ENCODE peak calls at places on chromosome 20, in six cellular contexts. B, K, R, S, I and X are unnamed samples.

GRCh38 chr20:53216478-53216855 is 244.3 kb downstream of the TSHZ2 start:
- DNase-seq in B (no peak), K (no peak), R (no peak), S (no peak), I (no peak), X (no peak)

GRCh38 chr20:49501917-49502316 is 19.4 kb upstream of the KCNB1 start:
- DNase-seq in B (peak; percentile 26), K (peak; percentile 12), R (no peak), S (no peak), I (peak; percentile 82), X (no peak)

GRCh38 chr20:1108437-1108920 is 9.9 kb upstream of the PSMF1 start:
- DNase-seq in B (peak; percentile 23), K (peak; percentile 52), R (peak; percentile 70), S (peak; percentile 82), I (peak; percentile 62), X (peak; percentile 37)

GRCh38 chr20:13468166-13468565 is 170.6 kb downstream of the TASP1 start:
- DNase-seq in B (no peak), K (no peak), R (no peak), S (no peak), I (no peak), X (no peak)

GRCh38 chr20:59749293-59749680 is 144.9 kb downstream of the PHACTR3 start:
- DNase-seq in B (peak; percentile 53), K (no peak), R (no peak), S (no peak), I (no peak), X (no peak)

GRCh38 chr20:19973920-19974620 is 43.1 kb upstream of the NAA20 start:
- DNase-seq in B (peak; percentile 81), K (peak; percentile 87), R (no peak), S (no peak), I (no peak), X (no peak)

GRCh38 chr20:34415079-34415478 is 52.0 kb downstream of the ITCH start:
- DNase-seq in B (no peak), K (no peak), R (no peak), S (no peak), I (no peak), X (no peak)

GRCh38 chr20:9617940-9618339 is 103.5 kb downstream of the LAMP5 start:
- DNase-seq in B (peak; percentile 22), K (peak; percentile 18), R (no peak), S (no peak), I (peak; percentile 65), X (no peak)

GRCh38 chr20:20864346-20865096 is 152.1 kb upstream of the RALGAPA2 start:
- DNase-seq in B (no peak), K (no peak), R (no peak), S (no peak), I (peak; percentile 65), X (peak; percentile 39)

GRCh38 chr20:58956078-58956477 is 25.0 kb upstream of the NELFCD start:
- DNase-seq in B (no peak), K (no peak), R (no peak), S (no peak), I (no peak), X (no peak)

GRCh38 chr20:15930324-15931305 is 642.6 kb downstream of the KIF16B start:
- DNase-seq in B (peak; percentile 39), K (peak; percentile 25), R (no peak), S (no peak), I (peak; percentile 64), X (peak; percentile 26)

GRCh38 chr20:20657092-20657491 is 55.4 kb downstream of the RALGAPA2 start:
- DNase-seq in B (no peak), K (no peak), R (no peak), S (no peak), I (no peak), X (no peak)

GRCh38 chr20:24277196-24277595 is 192.2 kb upstream of the SYNDIG1 start:
- DNase-seq in B (no peak), K (no peak), R (no peak), S (no peak), I (peak; percentile 55), X (no peak)

GRCh38 chr20:18240997-18241396 is 47.3 kb upstream of the ZNF133 start:
- DNase-seq in B (no peak), K (no peak), R (no peak), S (no peak), I (no peak), X (no peak)

GRCh38 chr20:43695571-43695970 is 28.7 kb downstream of the MYBL2 start:
- DNase-seq in B (no peak), K (no peak), R (no peak), S (no peak), I (no peak), X (no peak)

GRCh38 chr20:13649548-13649947 is 10.8 kb upstream of the TASP1 start:
- DNase-seq in B (no peak), K (peak; percentile 25), R (peak; percentile 42), S (peak; percentile 51), I (no peak), X (no peak)

GRCh38 chr20:25584905-25585704 is at the start of gene NINL:
- DNase-seq in B (peak; percentile 48), K (peak; percentile 73), R (peak; percentile 89), S (peak; percentile 89), I (peak; percentile 88), X (peak; percentile 78)

GRCh38 chr20:50077818-50078601 is 34.9 kb downstream of the UBE2V1 start:
- DNase-seq in B (no peak), K (no peak), R (no peak), S (no peak), I (no peak), X (no peak)

GRCh38 chr20:59123677-59124060 is 40.0 kb upstream of the ZNF831 start:
- DNase-seq in B (no peak), K (no peak), R (no peak), S (no peak), I (no peak), X (no peak)

GRCh38 chr20:2617099-2617714 is 35.2 kb upstream of the NOP56 start:
- DNase-seq in B (no peak), K (no peak), R (no peak), S (no peak), I (no peak), X (no peak)

GRCh38 chr20:22931653-22932052 is 103.5 kb upstream of the SSTR4 start:
- DNase-seq in B (no peak), K (no peak), R (no peak), S (no peak), I (no peak), X (no peak)

GRCh38 chr20:24027229-24027628 is 38.6 kb upstream of the GGTLC1 start:
- DNase-seq in B (no peak), K (no peak), R (no peak), S (no peak), I (no peak), X (no peak)

GRCh38 chr20:46757754-46758678 is 48.6 kb downstream of the SLC2A10 start:
- DNase-seq in B (peak; percentile 60), K (peak; percentile 62), R (peak; percentile 66), S (peak; percentile 84), I (peak; percentile 66), X (peak; percentile 67)

GRCh38 chr20:10093087-10093591 is 58.4 kb downstream of the ANKEF1 start:
- DNase-seq in B (peak; percentile 57), K (peak; percentile 28), R (no peak), S (no peak), I (peak; percentile 78), X (no peak)

GRCh38 chr20:38631155-38632022 is 29.8 kb downstream of the ARHGAP40 start:
- DNase-seq in B (no peak), K (no peak), R (no peak), S (no peak), I (no peak), X (no peak)

GRCh38 chr20:34579936-34580587 is 21.5 kb downstream of the MAP1LC3A start:
- DNase-seq in B (peak; percentile 34), K (no peak), R (no peak), S (no peak), I (no peak), X (no peak)

GRCh38 chr20:59002388-59002787 is 4.7 kb downstream of the CTSZ start:
- DNase-seq in B (no peak), K (no peak), R (no peak), S (no peak), I (no peak), X (no peak)

GRCh38 chr20:32333988-32334885 is 23.9 kb upstream of the ASXL1 start:
- DNase-seq in B (no peak), K (no peak), R (no peak), S (no peak), I (no peak), X (no peak)

GRCh38 chr20:61528591-61528990 is 276.5 kb downstream of the CDH4 start:
- DNase-seq in B (no peak), K (no peak), R (no peak), S (no peak), I (no peak), X (no peak)

GRCh38 chr20:35601021-35601973 is 14.3 kb upstream of the SPAG4 start:
- DNase-seq in B (peak; percentile 72), K (peak; percentile 76), R (peak; percentile 80), S (peak; percentile 91), I (peak; percentile 87), X (peak; percentile 62)

GRCh38 chr20:10217517-10218410 is 866 bp upstream of the SNAP25 start:
- DNase-seq in B (peak; percentile 96), K (peak; percentile 97), R (peak; percentile 81), S (peak; percentile 80), I (peak; percentile 88), X (peak; percentile 75)

GRCh38 chr20:45044084-45044573 is 56.8 kb downstream of the KCNS1 start:
- DNase-seq in B (peak; percentile 86), K (peak; percentile 83), R (peak; percentile 38), S (no peak), I (peak; percentile 88), X (peak; percentile 44)
- H2BK5ac ChIP-seq in B (peak overlapping the region; percentile 55), K (no peak overlapping the region), R (no peak overlapping the region), S (no peak overlapping the region), I (no peak overlapping the region), X (no peak overlapping the region)

DNA sequence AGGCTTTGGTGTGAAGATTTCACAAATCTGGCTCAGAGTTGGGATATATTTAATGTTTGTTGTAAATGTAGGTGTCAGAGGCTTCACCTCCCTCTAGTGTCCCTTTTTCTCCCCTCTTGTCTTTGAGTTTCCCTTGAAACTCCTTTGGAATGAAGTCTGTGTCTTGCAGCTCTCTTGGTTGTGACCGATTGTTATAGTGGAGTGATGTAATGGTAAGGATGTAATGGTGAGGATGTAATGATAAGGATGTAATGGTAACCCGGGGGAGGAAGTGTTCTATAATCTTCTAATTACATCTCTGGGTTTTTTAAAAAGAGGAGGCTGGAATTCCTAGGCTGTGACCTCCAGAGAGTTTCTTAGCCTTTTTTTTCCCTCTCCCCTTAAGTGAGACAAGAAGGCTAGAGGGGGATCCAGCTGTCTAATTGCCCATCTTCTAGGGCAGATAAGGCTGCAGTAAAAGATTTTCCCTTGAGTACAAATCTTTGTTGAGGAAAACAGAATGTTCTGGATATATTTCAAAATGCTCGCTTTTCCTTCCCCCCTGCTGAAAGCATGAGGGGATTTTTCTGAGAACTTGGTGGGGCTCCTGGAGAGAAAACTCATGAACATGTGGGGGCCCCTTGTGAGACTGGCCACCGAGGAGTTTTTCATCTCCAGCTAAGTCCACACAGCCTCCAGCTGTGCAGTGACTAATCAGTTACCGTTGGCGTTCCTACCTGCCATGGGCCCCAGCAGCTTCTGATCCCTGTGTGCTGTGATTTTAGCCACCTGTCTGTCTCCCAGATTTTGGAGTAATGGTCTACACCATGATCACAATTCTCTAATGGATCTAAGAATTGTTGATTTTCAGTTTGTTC is 156.7 kb upstream of the PMEPA1 start:
- DNase-seq in B (no peak), K (no peak), R (no peak), S (peak; percentile 27), I (peak; percentile 36), X (no peak)
- H3K27me3 ChIP-seq in B (peaks cover 3% of the 10 kb centered on the region), K (peaks cover 87% of the 10 kb centered on the region), R (no peaks in the 10 kb centered on the region), S (no peaks in the 10 kb centered on the region), I (no peaks in the 10 kb centered on the region), X (no peaks in the 10 kb centered on the region)

GRCh38 chr20:63238491-63239126 is 2.9 kb downstream of the BIRC7 start:
- DNase-seq in B (no peak), K (no peak), R (no peak), S (no peak), I (no peak), X (no peak)
- H2BK5ac ChIP-seq in B (no peak overlapping the region), K (no peak overlapping the region), R (no peak overlapping the region), S (no peak overlapping the region), I (no peak overlapping the region), X (peak overlapping the region; percentile 6)

GRCh38 chr20:4281258-4282055 is 266.1 kb upstream of the RNF24 start:
- DNase-seq in B (no peak), K (no peak), R (no peak), S (no peak), I (no peak), X (no peak)
- H3K27me3 ChIP-seq in B (peaks cover 27% of the 10 kb centered on the region), K (peaks cover 37% of the 10 kb centered on the region), R (no peaks in the 10 kb centered on the region), S (no peaks in the 10 kb centered on the region), I (no peaks in the 10 kb centered on the region), X (no peaks in the 10 kb centered on the region)